ENCODE peak calls at places on chromosomes 5 and 9, in five cellular contexts. J, H, N, I and V are unnamed samples.

GRCh38 chr9:71737455-71737854 is 30.9 kb downstream of the CEMIP2 start:
- DNase-seq in J (peak), H (no peak), N (no peak), I (no peak), V (no peak)

GRCh38 chr5:87120518-87121314 is 147.0 kb upstream of the RASA1 start:
- DNase-seq in J (peak), H (no peak), N (peak), I (peak), V (peak)

GRCh38 chr5:148910216-148910615 is 83.8 kb downstream of the ADRB2 start:
- DNase-seq in J (no peak), H (no peak), N (no peak), I (no peak), V (no peak)

GRCh38 chr5:80569961-80570786 is at the start of gene ANKRD34B:
- DNase-seq in J (peak), H (peak), N (no peak), I (no peak), V (no peak)

GRCh38 chr5:67255881-67256280 is 59.3 kb upstream of the CD180 start:
- DNase-seq in J (no peak), H (no peak), N (no peak), I (no peak), V (no peak)

GRCh38 chr9:87375397-87376073 is 122.1 kb upstream of the DAPK1 start:
- DNase-seq in J (peak), H (no peak), N (no peak), I (no peak), V (no peak)

GRCh38 chr5:79560774-79561524 is 47.0 kb upstream of the HOMER1 start:
- DNase-seq in J (peak), H (no peak), N (no peak), I (peak), V (no peak)

GRCh38 chr5:6396043-6396442 is 17.7 kb upstream of the MED10 start:
- DNase-seq in J (no peak), H (no peak), N (no peak), I (no peak), V (no peak)

GRCh38 chr5:102737161-102737560 is 17.9 kb upstream of the PAM start:
- DNase-seq in J (no peak), H (no peak), N (no peak), I (no peak), V (no peak)

GRCh38 chr5:136309932-136310598 is 55.3 kb downstream of the TRPC7 start:
- DNase-seq in J (no peak), H (no peak), N (no peak), I (no peak), V (no peak)

GRCh38 chr5:17928571-17928970 is 294.3 kb downstream of the TAF11L14 start:
- DNase-seq in J (peak), H (no peak), N (no peak), I (no peak), V (no peak)

GRCh38 chr5:170280090-170280493 is 17.5 kb downstream of the LCP2 start:
- DNase-seq in J (no peak), H (peak), N (no peak), I (no peak), V (no peak)

GRCh38 chr9:124514125-124514524 is 6.9 kb upstream of the NR5A1 start:
- DNase-seq in J (no peak), H (no peak), N (no peak), I (no peak), V (no peak)

GRCh38 chr9:107888773-107889227 is 399.2 kb upstream of the KLF4 start:
- DNase-seq in J (no peak), H (no peak), N (no peak), I (no peak), V (no peak)

GRCh38 chr9:115442054-115442453 is 324.1 kb upstream of the TNC start:
- DNase-seq in J (no peak), H (no peak), N (no peak), I (no peak), V (no peak)

GRCh38 chr9:99326112-99326916 is 104.2 kb downstream of the SEC61B start:
- DNase-seq in J (no peak), H (no peak), N (no peak), I (no peak), V (no peak)

GRCh38 chr9:133048595-133048994 is 13.2 kb upstream of the CEL start:
- DNase-seq in J (no peak), H (no peak), N (no peak), I (no peak), V (no peak)

GRCh38 chr5:138179277-138179857 is 455 bp downstream of the KIF20A start:
- DNase-seq in J (peak), H (peak), N (no peak), I (no peak), V (no peak)

GRCh38 chr9:79129865-79130480 is 441.8 kb upstream of the TLE4 start:
- DNase-seq in J (peak), H (peak), N (no peak), I (no peak), V (no peak)